ENCODE peak calls at places on chromosomes 5 and 9, in eight cellular contexts. One of them, this sample, is unnamed.

GRCh38 chr9:82342046-82342445 is 353.5 kb downstream of the SPATA31D1 start:
- DNase-seq in type B pancreatic cell: no peak
- DNase-seq in left lung: no peak
- DNase-seq in osteocyte: no peak
- DNase-seq in spleen: no peak
- DNase-seq in brain microvascular endothelial cell: no peak
- DNase-seq in endodermal cell: peak
- DNase-seq in lower leg skin: no peak
- DNase-seq in this sample: no peak

GRCh38 chr5:105587963-105588662 is 2025.5 kb upstream of the NUDT12 start:
- DNase-seq in brain microvascular endothelial cell: no peak
- DNase-seq in type B pancreatic cell: no peak
- DNase-seq in spleen: no peak
- DNase-seq in left lung: no peak
- DNase-seq in osteocyte: no peak
- DNase-seq in lower leg skin: no peak
- DNase-seq in endodermal cell: no peak
- DNase-seq in this sample: no peak

GRCh38 chr5:52419357-52419756 is 368.4 kb upstream of the ITGA1 start:
- DNase-seq in lower leg skin: no peak
- DNase-seq in endodermal cell: no peak
- DNase-seq in left lung: no peak
- DNase-seq in brain microvascular endothelial cell: no peak
- DNase-seq in osteocyte: no peak
- DNase-seq in type B pancreatic cell: no peak
- DNase-seq in spleen: no peak
- DNase-seq in this sample: no peak

GRCh38 chr5:78806544-78806943 is 158.0 kb upstream of the LHFPL2 start:
- DNase-seq in spleen: no peak
- DNase-seq in brain microvascular endothelial cell: peak
- DNase-seq in endodermal cell: no peak
- DNase-seq in lower leg skin: no peak
- DNase-seq in osteocyte: no peak
- DNase-seq in left lung: no peak
- DNase-seq in type B pancreatic cell: no peak
- DNase-seq in this sample: no peak

GRCh38 chr9:91177661-91178280 is 183.9 kb downstream of the AUH start:
- DNase-seq in spleen: peak
- DNase-seq in osteocyte: peak
- DNase-seq in left lung: peak
- DNase-seq in lower leg skin: peak
- DNase-seq in endodermal cell: peak
- DNase-seq in type B pancreatic cell: peak
- DNase-seq in brain microvascular endothelial cell: no peak
- DNase-seq in this sample: no peak

GRCh38 chr5:123429221-123429954 is 6.2 kb upstream of the CEP120 start:
- DNase-seq in spleen: no peak
- DNase-seq in brain microvascular endothelial cell: no peak
- DNase-seq in left lung: no peak
- DNase-seq in endodermal cell: no peak
- DNase-seq in type B pancreatic cell: no peak
- DNase-seq in lower leg skin: no peak
- DNase-seq in osteocyte: no peak
- DNase-seq in this sample: no peak

GRCh38 chr9:111102793-111103474 is 64.7 kb upstream of the LPAR1 start:
- DNase-seq in osteocyte: no peak
- DNase-seq in brain microvascular endothelial cell: no peak
- DNase-seq in type B pancreatic cell: no peak
- DNase-seq in spleen: no peak
- DNase-seq in left lung: no peak
- DNase-seq in endodermal cell: no peak
- DNase-seq in lower leg skin: no peak
- DNase-seq in this sample: no peak

GRCh38 chr9:36765468-36766341 is 193.0 kb downstream of the MELK start:
- DNase-seq in brain microvascular endothelial cell: no peak
- DNase-seq in spleen: peak
- DNase-seq in osteocyte: no peak
- DNase-seq in left lung: peak
- DNase-seq in endodermal cell: peak
- DNase-seq in type B pancreatic cell: peak
- DNase-seq in lower leg skin: peak
- DNase-seq in this sample: peak

GRCh38 chr9:126125577-126125976 is 201.1 kb upstream of the MVB12B start:
- DNase-seq in type B pancreatic cell: no peak
- DNase-seq in osteocyte: peak
- DNase-seq in endodermal cell: peak
- DNase-seq in spleen: peak
- DNase-seq in brain microvascular endothelial cell: no peak
- DNase-seq in left lung: no peak
- DNase-seq in lower leg skin: peak
- DNase-seq in this sample: no peak

GRCh38 chr9:38074441-38074943 is 5.5 kb upstream of the SHB start:
- DNase-seq in type B pancreatic cell: no peak
- DNase-seq in lower leg skin: peak
- DNase-seq in brain microvascular endothelial cell: no peak
- DNase-seq in osteocyte: no peak
- DNase-seq in endodermal cell: peak
- DNase-seq in left lung: no peak
- DNase-seq in spleen: no peak
- DNase-seq in this sample: no peak

DNA sequence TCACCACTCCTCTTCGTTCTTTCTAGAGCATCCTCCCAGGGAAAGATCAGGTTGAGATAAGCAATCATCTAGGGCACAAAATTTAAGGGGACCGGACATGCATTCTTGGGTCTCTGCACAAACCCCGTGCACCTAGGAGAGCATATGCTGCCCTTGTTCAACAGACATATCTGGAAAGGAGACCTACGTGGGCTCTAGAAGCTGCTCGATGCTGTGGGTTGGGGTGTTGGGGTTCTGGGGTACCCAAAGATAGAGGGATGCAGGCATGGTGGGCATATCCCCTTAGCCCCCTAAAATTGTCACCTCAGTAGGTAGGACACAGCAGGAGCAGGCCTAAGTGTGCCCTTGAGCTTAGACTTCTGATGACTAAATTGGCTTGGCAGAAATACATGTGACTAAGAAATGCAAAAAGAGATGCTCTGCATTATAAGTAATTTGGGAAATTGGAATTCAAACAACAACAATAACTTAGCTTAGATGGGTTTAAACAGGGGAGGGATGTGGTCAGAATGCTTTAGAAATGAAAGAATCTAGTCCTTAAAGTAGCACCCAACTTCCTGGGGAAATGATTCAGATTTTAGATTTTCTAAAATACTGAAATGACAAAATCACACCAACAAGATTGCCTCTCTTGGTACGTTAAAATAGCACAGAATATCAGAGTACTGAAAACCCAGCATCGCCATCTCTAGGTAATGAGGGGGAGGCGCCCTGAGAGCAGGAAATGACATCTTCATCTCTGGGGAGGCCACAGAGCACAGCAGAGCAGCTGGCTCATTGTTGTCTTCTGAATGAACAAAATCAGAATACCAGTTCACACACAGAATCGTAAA is 172.3 kb downstream of the GNA14 start:
- DNase-seq in spleen: no peak
- DNase-seq in lower leg skin: no peak
- DNase-seq in type B pancreatic cell: no peak
- DNase-seq in endodermal cell: no peak
- DNase-seq in left lung: no peak
- DNase-seq in osteocyte: no peak
- DNase-seq in brain microvascular endothelial cell: peak
- DNase-seq in this sample: no peak
- TF ChIP-seq CTCF in spleen: no peak
- TF ChIP-seq CTCF in lower leg skin: no peak
- TF ChIP-seq CTCF in type B pancreatic cell: no peak
- TF ChIP-seq CTCF in endodermal cell: no peak
- TF ChIP-seq CTCF in left lung: no peak
- TF ChIP-seq CTCF in osteocyte: no peak
- TF ChIP-seq CTCF in brain microvascular endothelial cell: no peak
- TF ChIP-seq CTCF in this sample: no peak

GRCh38 chr9:96230002-96230401 is 72.0 kb downstream of the HSD17B3 start:
- DNase-seq in left lung: no peak
- DNase-seq in lower leg skin: no peak
- DNase-seq in endodermal cell: no peak
- DNase-seq in osteocyte: no peak
- DNase-seq in type B pancreatic cell: no peak
- DNase-seq in spleen: no peak
- DNase-seq in brain microvascular endothelial cell: no peak
- DNase-seq in this sample: no peak
- TF ChIP-seq CTCF in left lung: no peak
- TF ChIP-seq CTCF in lower leg skin: no peak
- TF ChIP-seq CTCF in endodermal cell: peak
- TF ChIP-seq CTCF in osteocyte: peak
- TF ChIP-seq CTCF in type B pancreatic cell: peak
- TF ChIP-seq CTCF in spleen: no peak
- TF ChIP-seq CTCF in brain microvascular endothelial cell: peak
- TF ChIP-seq CTCF in this sample: no peak

DNA sequence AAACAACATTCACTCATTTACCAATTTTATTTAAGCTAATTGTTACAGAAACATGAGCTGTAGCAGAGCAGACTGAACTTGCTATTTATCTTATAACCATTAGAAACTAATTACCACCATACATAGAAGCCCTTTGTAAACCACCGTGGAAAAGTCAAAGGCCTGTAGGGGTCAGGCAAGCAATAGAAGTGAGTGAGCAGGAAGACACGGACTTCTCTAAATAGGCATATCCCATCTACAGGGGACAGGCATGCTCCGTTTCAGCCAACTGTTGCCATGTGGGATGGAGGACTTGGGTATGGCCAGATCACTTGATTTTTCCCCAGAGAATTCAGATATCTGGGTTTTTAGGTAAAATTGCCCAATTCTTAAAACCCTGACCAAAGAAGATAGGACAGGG is 44.8 kb downstream of the PRRC1 start:
- DNase-seq in type B pancreatic cell: no peak
- DNase-seq in lower leg skin: no peak
- DNase-seq in spleen: no peak
- DNase-seq in endodermal cell: peak
- DNase-seq in left lung: no peak
- DNase-seq in osteocyte: no peak
- DNase-seq in brain microvascular endothelial cell: no peak
- DNase-seq in this sample: no peak
- TF ChIP-seq CTCF in type B pancreatic cell: peak
- TF ChIP-seq CTCF in lower leg skin: no peak
- TF ChIP-seq CTCF in spleen: no peak
- TF ChIP-seq CTCF in endodermal cell: peak
- TF ChIP-seq CTCF in left lung: peak
- TF ChIP-seq CTCF in osteocyte: peak
- TF ChIP-seq CTCF in brain microvascular endothelial cell: peak
- TF ChIP-seq CTCF in this sample: peak

DNA sequence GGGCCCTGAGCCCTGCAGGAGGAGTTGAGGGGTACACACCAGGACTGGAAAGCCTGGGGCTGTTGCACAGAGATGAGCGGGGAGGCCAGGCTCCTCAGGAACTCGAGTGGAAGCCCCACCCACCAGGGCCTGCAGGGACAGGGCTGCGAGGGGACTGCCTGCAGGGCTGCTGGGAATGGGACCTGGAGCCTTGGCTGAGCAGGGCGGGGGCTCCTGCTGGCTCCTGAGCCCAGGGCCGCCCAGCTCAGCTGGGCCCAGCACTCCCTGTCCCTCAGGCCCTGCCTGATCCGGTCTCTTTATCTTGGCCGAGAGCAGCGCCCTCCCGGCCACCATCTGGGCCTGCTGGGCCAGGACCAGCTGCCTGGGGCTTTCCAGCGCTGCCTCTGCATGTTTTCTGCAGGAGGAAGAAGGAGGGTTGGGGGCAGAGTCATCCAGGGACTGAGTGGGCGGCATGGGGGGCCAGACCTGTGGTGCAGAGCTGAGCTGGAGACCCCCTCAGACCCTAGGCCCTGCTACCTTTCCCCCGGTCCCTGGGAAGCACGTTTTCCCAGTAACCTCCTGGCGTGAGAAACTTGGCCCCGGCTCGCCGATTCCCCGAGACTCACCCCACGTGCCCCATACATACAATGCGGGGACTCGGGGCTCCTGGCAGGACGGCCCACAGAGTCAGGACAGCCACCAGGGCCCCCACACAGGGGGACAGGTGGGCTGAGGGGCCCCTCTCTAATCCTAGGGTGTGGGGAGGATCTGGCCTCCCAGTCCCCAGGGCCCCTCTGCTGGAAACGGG is 9.4 kb downstream of the LCN12 start:
- DNase-seq in osteocyte: no peak
- DNase-seq in brain microvascular endothelial cell: no peak
- DNase-seq in spleen: no peak
- DNase-seq in endodermal cell: no peak
- DNase-seq in lower leg skin: no peak
- DNase-seq in left lung: no peak
- DNase-seq in type B pancreatic cell: no peak
- DNase-seq in this sample: no peak
- TF ChIP-seq CTCF in osteocyte: no peak
- TF ChIP-seq CTCF in brain microvascular endothelial cell: no peak
- TF ChIP-seq CTCF in spleen: no peak
- TF ChIP-seq CTCF in endodermal cell: no peak
- TF ChIP-seq CTCF in lower leg skin: no peak
- TF ChIP-seq CTCF in left lung: no peak
- TF ChIP-seq CTCF in type B pancreatic cell: no peak
- TF ChIP-seq CTCF in this sample: no peak

GRCh38 chr5:67880876-67881275 is 334.7 kb upstream of the PIK3R1 start:
- DNase-seq in type B pancreatic cell: no peak
- DNase-seq in osteocyte: no peak
- DNase-seq in spleen: no peak
- DNase-seq in endodermal cell: no peak
- DNase-seq in brain microvascular endothelial cell: no peak
- DNase-seq in lower leg skin: no peak
- DNase-seq in left lung: no peak
- DNase-seq in this sample: no peak
- TF ChIP-seq CTCF in type B pancreatic cell: no peak
- TF ChIP-seq CTCF in osteocyte: no peak
- TF ChIP-seq CTCF in spleen: no peak
- TF ChIP-seq CTCF in endodermal cell: no peak
- TF ChIP-seq CTCF in brain microvascular endothelial cell: no peak
- TF ChIP-seq CTCF in lower leg skin: no peak
- TF ChIP-seq CTCF in left lung: no peak
- TF ChIP-seq CTCF in this sample: no peak

DNA sequence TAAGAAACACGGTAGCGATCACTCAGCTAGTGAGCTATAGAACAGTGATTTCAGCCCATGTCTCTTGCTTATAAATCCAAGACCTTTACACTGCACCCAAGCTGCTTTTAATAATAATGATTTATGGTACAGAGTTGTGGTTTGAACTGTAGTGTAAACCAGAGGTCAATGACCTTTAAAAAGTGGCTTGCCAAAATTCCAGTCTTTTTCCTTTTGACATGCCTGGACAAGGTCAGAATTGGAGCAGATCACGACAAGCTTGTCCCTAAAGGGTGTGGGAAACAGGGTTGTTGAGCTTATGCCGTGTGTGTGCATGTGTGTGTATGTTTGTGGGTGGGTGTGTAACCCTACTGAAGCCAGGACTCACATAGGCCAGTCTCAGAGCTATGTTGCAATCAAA is 225.3 kb upstream of the CLINT1 start:
- DNase-seq in type B pancreatic cell: no peak
- DNase-seq in endodermal cell: no peak
- DNase-seq in lower leg skin: no peak
- DNase-seq in spleen: no peak
- DNase-seq in osteocyte: no peak
- DNase-seq in brain microvascular endothelial cell: no peak
- DNase-seq in left lung: no peak
- DNase-seq in this sample: no peak
- TF ChIP-seq CTCF in type B pancreatic cell: no peak
- TF ChIP-seq CTCF in endodermal cell: no peak
- TF ChIP-seq CTCF in lower leg skin: no peak
- TF ChIP-seq CTCF in spleen: no peak
- TF ChIP-seq CTCF in osteocyte: no peak
- TF ChIP-seq CTCF in brain microvascular endothelial cell: no peak
- TF ChIP-seq CTCF in left lung: no peak
- TF ChIP-seq CTCF in this sample: no peak

This sample was measured in CD14-positive monocyte.